ENCODE peak calls at places on chromosomes 11 and 22, in nine cellular contexts. One of them, this sample, is unnamed.

GRCh38 chr11:9015677-9016076 is 11.9 kb upstream of the NRIP3 start:
- DNase-seq in naive B cell: peak
- DNase-seq in bronchial epithelial cell: peak
- DNase-seq in activated naive CD4-positive, alpha-beta T cell treated with anti-CD3 and anti-CD28 coated beads, Interleukin-2, amount 10 ng/mL, durations not matched to agents 7 days and 5 days: peak
- DNase-seq in PC-3: peak
- DNase-seq in stimulated activated CD4-positive, alpha-beta T cell treated with anti-CD3 and anti-CD28 coated beads, Interleukin-12 subunit alpha, Interleukin-12 subunit beta, amount 100 ng/mL, for 24 hours: peak
- DNase-seq in RPMI7951: peak
- DNase-seq in ovary: peak
- DNase-seq in tibial artery: peak
- DNase-seq in this sample: peak

GRCh38 chr11:43992834-43993637 is 50.6 kb downstream of the C11orf96 start:
- DNase-seq in PC-3: no peak
- DNase-seq in bronchial epithelial cell: no peak
- DNase-seq in RPMI7951: peak
- DNase-seq in tibial artery: peak
- DNase-seq in stimulated activated CD4-positive, alpha-beta T cell treated with anti-CD3 and anti-CD28 coated beads, Interleukin-12 subunit alpha, Interleukin-12 subunit beta, amount 100 ng/mL, for 24 hours: no peak
- DNase-seq in ovary: peak
- DNase-seq in naive B cell: no peak
- DNase-seq in activated naive CD4-positive, alpha-beta T cell treated with anti-CD3 and anti-CD28 coated beads, Interleukin-2, amount 10 ng/mL, durations not matched to agents 7 days and 5 days: no peak
- DNase-seq in this sample: no peak

GRCh38 chr22:21641417-21641794 is 696 bp upstream of the SDF2L1 start:
- DNase-seq in tibial artery: no peak
- DNase-seq in ovary: peak
- DNase-seq in PC-3: peak
- DNase-seq in activated naive CD4-positive, alpha-beta T cell treated with anti-CD3 and anti-CD28 coated beads, Interleukin-2, amount 10 ng/mL, durations not matched to agents 7 days and 5 days: no peak
- DNase-seq in bronchial epithelial cell: peak
- DNase-seq in RPMI7951: peak
- DNase-seq in stimulated activated CD4-positive, alpha-beta T cell treated with anti-CD3 and anti-CD28 coated beads, Interleukin-12 subunit alpha, Interleukin-12 subunit beta, amount 100 ng/mL, for 24 hours: no peak
- DNase-seq in naive B cell: no peak
- DNase-seq in this sample: no peak

GRCh38 chr22:33180371-33180770 is 122.2 kb upstream of the SYN3 start:
- DNase-seq in tibial artery: no peak
- DNase-seq in RPMI7951: no peak
- DNase-seq in bronchial epithelial cell: peak
- DNase-seq in ovary: no peak
- DNase-seq in PC-3: no peak
- DNase-seq in stimulated activated CD4-positive, alpha-beta T cell treated with anti-CD3 and anti-CD28 coated beads, Interleukin-12 subunit alpha, Interleukin-12 subunit beta, amount 100 ng/mL, for 24 hours: no peak
- DNase-seq in naive B cell: no peak
- DNase-seq in activated naive CD4-positive, alpha-beta T cell treated with anti-CD3 and anti-CD28 coated beads, Interleukin-2, amount 10 ng/mL, durations not matched to agents 7 days and 5 days: no peak
- DNase-seq in this sample: no peak

GRCh38 chr22:49576241-49577141 is 251.2 kb downstream of the BRD1 start:
- DNase-seq in PC-3: no peak
- DNase-seq in activated naive CD4-positive, alpha-beta T cell treated with anti-CD3 and anti-CD28 coated beads, Interleukin-2, amount 10 ng/mL, durations not matched to agents 7 days and 5 days: peak
- DNase-seq in naive B cell: no peak
- DNase-seq in tibial artery: peak
- DNase-seq in stimulated activated CD4-positive, alpha-beta T cell treated with anti-CD3 and anti-CD28 coated beads, Interleukin-12 subunit alpha, Interleukin-12 subunit beta, amount 100 ng/mL, for 24 hours: no peak
- DNase-seq in ovary: no peak
- DNase-seq in RPMI7951: no peak
- DNase-seq in bronchial epithelial cell: no peak
- DNase-seq in this sample: no peak

GRCh38 chr11:111923351-111923788 is 4.7 kb downstream of the C11orf52 start:
- DNase-seq in tibial artery: no peak
- DNase-seq in stimulated activated CD4-positive, alpha-beta T cell treated with anti-CD3 and anti-CD28 coated beads, Interleukin-12 subunit alpha, Interleukin-12 subunit beta, amount 100 ng/mL, for 24 hours: no peak
- DNase-seq in bronchial epithelial cell: no peak
- DNase-seq in PC-3: no peak
- DNase-seq in ovary: no peak
- DNase-seq in RPMI7951: no peak
- DNase-seq in naive B cell: no peak
- DNase-seq in activated naive CD4-positive, alpha-beta T cell treated with anti-CD3 and anti-CD28 coated beads, Interleukin-2, amount 10 ng/mL, durations not matched to agents 7 days and 5 days: no peak
- DNase-seq in this sample: no peak

GRCh38 chr11:65417221-65417701 is 5.3 kb upstream of the NEAT1 start:
- DNase-seq in ovary: peak
- DNase-seq in stimulated activated CD4-positive, alpha-beta T cell treated with anti-CD3 and anti-CD28 coated beads, Interleukin-12 subunit alpha, Interleukin-12 subunit beta, amount 100 ng/mL, for 24 hours: no peak
- DNase-seq in RPMI7951: no peak
- DNase-seq in tibial artery: peak
- DNase-seq in bronchial epithelial cell: no peak
- DNase-seq in naive B cell: no peak
- DNase-seq in PC-3: no peak
- DNase-seq in activated naive CD4-positive, alpha-beta T cell treated with anti-CD3 and anti-CD28 coated beads, Interleukin-2, amount 10 ng/mL, durations not matched to agents 7 days and 5 days: peak
- DNase-seq in this sample: peak

GRCh38 chr11:1782831-1783724 is 19.4 kb upstream of the CTSD start:
- DNase-seq in naive B cell: no peak
- DNase-seq in ovary: no peak
- DNase-seq in activated naive CD4-positive, alpha-beta T cell treated with anti-CD3 and anti-CD28 coated beads, Interleukin-2, amount 10 ng/mL, durations not matched to agents 7 days and 5 days: no peak
- DNase-seq in PC-3: peak
- DNase-seq in tibial artery: no peak
- DNase-seq in RPMI7951: peak
- DNase-seq in stimulated activated CD4-positive, alpha-beta T cell treated with anti-CD3 and anti-CD28 coated beads, Interleukin-12 subunit alpha, Interleukin-12 subunit beta, amount 100 ng/mL, for 24 hours: no peak
- DNase-seq in bronchial epithelial cell: no peak
- DNase-seq in this sample: no peak

GRCh38 chr11:98701541-98701940 is 319.2 kb upstream of the CNTN5 start:
- DNase-seq in PC-3: no peak
- DNase-seq in ovary: no peak
- DNase-seq in activated naive CD4-positive, alpha-beta T cell treated with anti-CD3 and anti-CD28 coated beads, Interleukin-2, amount 10 ng/mL, durations not matched to agents 7 days and 5 days: no peak
- DNase-seq in RPMI7951: no peak
- DNase-seq in stimulated activated CD4-positive, alpha-beta T cell treated with anti-CD3 and anti-CD28 coated beads, Interleukin-12 subunit alpha, Interleukin-12 subunit beta, amount 100 ng/mL, for 24 hours: no peak
- DNase-seq in naive B cell: no peak
- DNase-seq in bronchial epithelial cell: no peak
- DNase-seq in tibial artery: no peak
- DNase-seq in this sample: no peak

GRCh38 chr22:46863794-46864193 is 101.3 kb downstream of the TBC1D22A start:
- DNase-seq in PC-3: no peak
- DNase-seq in stimulated activated CD4-positive, alpha-beta T cell treated with anti-CD3 and anti-CD28 coated beads, Interleukin-12 subunit alpha, Interleukin-12 subunit beta, amount 100 ng/mL, for 24 hours: no peak
- DNase-seq in tibial artery: no peak
- DNase-seq in ovary: no peak
- DNase-seq in bronchial epithelial cell: no peak
- DNase-seq in naive B cell: no peak
- DNase-seq in RPMI7951: no peak
- DNase-seq in activated naive CD4-positive, alpha-beta T cell treated with anti-CD3 and anti-CD28 coated beads, Interleukin-2, amount 10 ng/mL, durations not matched to agents 7 days and 5 days: no peak
- DNase-seq in this sample: no peak

GRCh38 chr11:118911880-118912741 is 13.6 kb downstream of the BCL9L start:
- DNase-seq in activated naive CD4-positive, alpha-beta T cell treated with anti-CD3 and anti-CD28 coated beads, Interleukin-2, amount 10 ng/mL, durations not matched to agents 7 days and 5 days: peak
- DNase-seq in PC-3: peak
- DNase-seq in ovary: peak
- DNase-seq in stimulated activated CD4-positive, alpha-beta T cell treated with anti-CD3 and anti-CD28 coated beads, Interleukin-12 subunit alpha, Interleukin-12 subunit beta, amount 100 ng/mL, for 24 hours: peak
- DNase-seq in RPMI7951: peak
- DNase-seq in bronchial epithelial cell: peak
- DNase-seq in naive B cell: no peak
- DNase-seq in tibial artery: peak
- DNase-seq in this sample: peak

GRCh38 chr11:72140661-72141060 is 5.1 kb downstream of the FOLR3 start:
- DNase-seq in PC-3: no peak
- DNase-seq in ovary: no peak
- DNase-seq in tibial artery: no peak
- DNase-seq in bronchial epithelial cell: no peak
- DNase-seq in activated naive CD4-positive, alpha-beta T cell treated with anti-CD3 and anti-CD28 coated beads, Interleukin-2, amount 10 ng/mL, durations not matched to agents 7 days and 5 days: no peak
- DNase-seq in naive B cell: no peak
- DNase-seq in stimulated activated CD4-positive, alpha-beta T cell treated with anti-CD3 and anti-CD28 coated beads, Interleukin-12 subunit alpha, Interleukin-12 subunit beta, amount 100 ng/mL, for 24 hours: no peak
- DNase-seq in RPMI7951: peak
- DNase-seq in this sample: no peak

GRCh38 chr11:3840289-3840869 is 380 bp downstream of the RHOG start:
- DNase-seq in naive B cell: no peak
- DNase-seq in stimulated activated CD4-positive, alpha-beta T cell treated with anti-CD3 and anti-CD28 coated beads, Interleukin-12 subunit alpha, Interleukin-12 subunit beta, amount 100 ng/mL, for 24 hours: no peak
- DNase-seq in RPMI7951: no peak
- DNase-seq in ovary: no peak
- DNase-seq in PC-3: no peak
- DNase-seq in tibial artery: peak
- DNase-seq in activated naive CD4-positive, alpha-beta T cell treated with anti-CD3 and anti-CD28 coated beads, Interleukin-2, amount 10 ng/mL, durations not matched to agents 7 days and 5 days: peak
- DNase-seq in bronchial epithelial cell: no peak
- DNase-seq in this sample: no peak

GRCh38 chr11:93807980-93808379 is 23.9 kb downstream of the MED17 start:
- DNase-seq in RPMI7951: no peak
- DNase-seq in activated naive CD4-positive, alpha-beta T cell treated with anti-CD3 and anti-CD28 coated beads, Interleukin-2, amount 10 ng/mL, durations not matched to agents 7 days and 5 days: no peak
- DNase-seq in stimulated activated CD4-positive, alpha-beta T cell treated with anti-CD3 and anti-CD28 coated beads, Interleukin-12 subunit alpha, Interleukin-12 subunit beta, amount 100 ng/mL, for 24 hours: no peak
- DNase-seq in ovary: no peak
- DNase-seq in PC-3: no peak
- DNase-seq in naive B cell: no peak
- DNase-seq in tibial artery: no peak
- DNase-seq in bronchial epithelial cell: no peak
- DNase-seq in this sample: no peak

This sample was measured in CD8-positive, alpha-beta T cell.